ENCODE peak calls at places on chromosomes 4 and X, in ten cellular contexts. L is upper lobe of right lung, B is SK-N-SH, I is tibial artery, K is upper lobe of left lung, C is testis, S is breast epithelium, M is left lung, R is right lobe of liver, A is endodermal cell. E is an unnamed sample. For H3K9me3, the result is how much of the 10 kb centered on the place peaks cover.

GRCh38 chr4:15410750-15411149 is 17.1 kb upstream of the C1QTNF7 start:
- DNase-seq in L (no peak), B (peak), I (no peak), K (no peak), C (no peak), S (no peak), M (no peak), R (no peak), A (no peak), E (peak)

GRCh38 chr4:169410839-169411770 is 140.3 kb upstream of the SH3RF1 start:
- DNase-seq in L (no peak), B (peak), I (no peak), K (no peak), C (no peak), S (peak), M (no peak), R (no peak), A (peak), E (peak)

GRCh38 chr4:125315571-125316390 is 1.0 kb downstream of the FAT4 start:
- DNase-seq in L (peak), B (peak), I (peak), K (peak), C (peak), S (no peak), M (peak), R (peak), A (peak), E (no peak)

GRCh38 chrX:134975516-134975915 is 15.3 kb upstream of the SMIM10 start:
- DNase-seq in L (no peak), B (no peak), I (no peak), K (no peak), C (no peak), S (no peak), M (no peak), R (no peak), A (no peak), E (no peak)

GRCh38 chr4:76011700-76012387 is 4.5 kb upstream of the CXCL9 start:
- DNase-seq in L (no peak), B (peak), I (no peak), K (peak), C (peak), S (no peak), M (no peak), R (no peak), A (peak), E (no peak)

GRCh38 chrX:11929476-11929875 is 171.4 kb downstream of the MSL3 start:
- DNase-seq in L (no peak), B (no peak), I (no peak), K (no peak), C (no peak), S (no peak), M (no peak), R (no peak), A (no peak), E (no peak)

GRCh38 chrX:127305013-127305412 is 485.5 kb downstream of the PRR32 start:
- DNase-seq in L (no peak), B (no peak), I (no peak), K (no peak), C (no peak), S (no peak), M (no peak), R (no peak), A (no peak), E (no peak)

GRCh38 chrX:106168107-106168506 is at the start of gene PWWP3B:
- DNase-seq in L (peak), B (no peak), I (no peak), K (no peak), C (peak), S (no peak), M (peak), R (peak), A (peak), E (no peak)

GRCh38 chr4:114941522-114941921 is 171.9 kb downstream of the NDST4 start:
- DNase-seq in L (no peak), B (no peak), I (no peak), K (no peak), C (no peak), S (no peak), M (no peak), R (no peak), A (no peak), E (no peak)

GRCh38 chrX:105837227-105837626 is 14.9 kb downstream of the NRK start:
- DNase-seq in L (no peak), B (no peak), I (peak), K (no peak), C (peak), S (peak), M (no peak), R (no peak), A (no peak), E (no peak)

GRCh38 chr4:186885289-186885688 is 161.6 kb upstream of the FAT1 start:
- DNase-seq in L (no peak), B (no peak), I (no peak), K (no peak), C (no peak), S (no peak), M (no peak), R (no peak), A (no peak), E (no peak)

GRCh38 chr4:37615720-37616063 is 70.5 kb downstream of the RELL1 start:
- DNase-seq in L (no peak), B (no peak), I (no peak), K (no peak), C (no peak), S (no peak), M (no peak), R (no peak), A (no peak), E (no peak)

GRCh38 chrX:49204709-49205108 is 4.7 kb upstream of the SYP start:
- DNase-seq in L (no peak), B (no peak), I (no peak), K (no peak), C (no peak), S (no peak), M (no peak), R (no peak), A (no peak), E (no peak)

GRCh38 chr4:26173619-26174018 is 147.2 kb upstream of the RBPJ start:
- DNase-seq in L (no peak), B (no peak), I (no peak), K (no peak), C (no peak), S (no peak), M (no peak), R (no peak), A (no peak), E (no peak)

GRCh38 chr4:1316537-1317168 is 27.0 kb downstream of the MAEA start:
- DNase-seq in L (no peak), B (no peak), I (no peak), K (peak), C (no peak), S (no peak), M (peak), R (no peak), A (no peak), E (no peak)

GRCh38 chr4:3340703-3341088 is 47.9 kb downstream of the RGS12 start:
- DNase-seq in L (peak), B (no peak), I (no peak), K (peak), C (no peak), S (peak), M (peak), R (peak), A (no peak), E (no peak)

GRCh38 chrX:68588653-68589371 is 58.7 kb upstream of the STARD8 start:
- DNase-seq in L (no peak), B (no peak), I (no peak), K (no peak), C (no peak), S (no peak), M (no peak), R (no peak), A (no peak), E (no peak)

GRCh38 chr4:124307143-124307542 is 405.4 kb downstream of the ANKRD50 start:
- DNase-seq in L (no peak), B (no peak), I (no peak), K (no peak), C (no peak), S (no peak), M (no peak), R (no peak), A (no peak), E (no peak)

GRCh38 chr4:6563935-6564645 is 10.9 kb upstream of the MAN2B2 start:
- DNase-seq in L (no peak), B (no peak), I (no peak), K (peak), C (no peak), S (no peak), M (no peak), R (no peak), A (no peak), E (no peak)

GRCh38 chr4:113012776-113013175 is 36.7 kb upstream of the ANK2 start:
- DNase-seq in L (no peak), B (peak), I (no peak), K (no peak), C (no peak), S (no peak), M (no peak), R (no peak), A (no peak), E (no peak)

GRCh38 chr4:3765271-3766206 is 646 bp upstream of the ADRA2C start:
- DNase-seq in L (no peak), B (peak), I (peak), K (peak), C (peak), S (no peak), M (no peak), R (peak), A (peak), E (no peak)

GRCh38 chr4:37951465-37952352 is 8.5 kb upstream of the PTTG2 start:
- DNase-seq in L (no peak), B (no peak), I (no peak), K (no peak), C (no peak), S (no peak), M (no peak), R (no peak), A (no peak), E (no peak)

GRCh38 chrX:2220829-2221567 is 279.8 kb downstream of the DHRSX start:
- DNase-seq in L (no peak), B (no peak), I (peak), K (no peak), C (no peak), S (no peak), M (no peak), R (no peak), A (no peak), E (no peak)

GRCh38 chr4:159608434-159608833 is 505.6 kb downstream of the RAPGEF2 start:
- DNase-seq in L (no peak), B (no peak), I (no peak), K (no peak), C (no peak), S (no peak), M (no peak), R (no peak), A (no peak), E (no peak)

DNA sequence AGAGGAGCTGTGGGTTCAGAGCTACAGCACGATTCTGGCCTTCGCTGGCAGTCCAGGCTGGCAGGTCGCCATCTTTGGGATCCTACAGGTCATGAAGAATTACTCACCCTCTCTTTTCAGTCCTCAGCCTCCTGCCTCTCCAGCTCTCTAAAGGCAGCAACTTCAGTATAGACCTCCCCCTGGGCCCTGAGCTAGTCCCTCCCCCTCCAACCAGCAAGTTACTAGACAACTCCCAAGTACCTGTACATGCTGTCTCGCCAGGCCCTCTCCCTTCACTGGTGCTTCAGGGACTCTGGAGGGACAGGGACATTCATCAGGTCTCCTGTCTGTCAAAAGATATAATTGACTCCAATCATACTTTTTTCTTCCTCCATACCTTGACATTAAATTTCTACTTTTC is at the start of gene GPR119:
- DNase-seq in L (no peak), B (no peak), I (no peak), K (no peak), C (no peak), S (no peak), M (no peak), R (peak), A (no peak), E (no peak)
- H3K4me3 ChIP-seq in L (no peak), B (no peak), I (no peak), K (no peak), C (no peak), S (no peak), M (no peak), R (no peak), A (no peak), E (no peak)

DNA sequence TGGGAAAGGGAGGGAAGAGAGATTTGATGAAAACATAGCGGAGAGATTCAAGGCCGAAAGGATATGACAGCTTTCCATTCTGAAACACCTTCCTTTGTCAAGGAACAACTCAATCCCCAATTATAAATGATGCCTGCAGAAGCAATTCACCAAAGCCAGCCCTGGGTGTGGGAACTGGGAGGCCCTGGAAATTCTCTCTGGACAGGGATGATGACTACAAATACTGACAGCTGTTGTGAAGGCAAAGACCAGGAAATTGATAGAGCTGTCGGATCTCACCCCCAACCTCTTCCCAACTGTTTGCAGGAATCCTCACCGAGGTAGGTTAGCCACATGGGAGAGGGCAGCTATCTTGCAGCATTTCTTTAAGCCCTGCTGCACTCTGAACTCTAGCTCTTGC is 54.3 kb downstream of the CCDC149 start:
- DNase-seq in L (no peak), B (no peak), I (no peak), K (no peak), C (no peak), S (no peak), M (no peak), R (no peak), A (no peak), E (no peak)
- H3K27ac ChIP-seq in L (no peak), B (peak), I (peak), K (peak), C (no peak), S (no peak), M (no peak), R (no peak), A (no peak), E (no peak)

GRCh38 chr4:107891299-107891698 is 40.0 kb upstream of the CYP2U1 start:
- DNase-seq in L (no peak), B (no peak), I (no peak), K (no peak), C (no peak), S (no peak), M (no peak), R (no peak), A (no peak), E (no peak)
- H3K9me3 ChIP-seq in L (under half), B (under half), I (under half), K (under half), C (under half), S (under half), M (under half), R (under half), A (half or more), E (under half)

DNA sequence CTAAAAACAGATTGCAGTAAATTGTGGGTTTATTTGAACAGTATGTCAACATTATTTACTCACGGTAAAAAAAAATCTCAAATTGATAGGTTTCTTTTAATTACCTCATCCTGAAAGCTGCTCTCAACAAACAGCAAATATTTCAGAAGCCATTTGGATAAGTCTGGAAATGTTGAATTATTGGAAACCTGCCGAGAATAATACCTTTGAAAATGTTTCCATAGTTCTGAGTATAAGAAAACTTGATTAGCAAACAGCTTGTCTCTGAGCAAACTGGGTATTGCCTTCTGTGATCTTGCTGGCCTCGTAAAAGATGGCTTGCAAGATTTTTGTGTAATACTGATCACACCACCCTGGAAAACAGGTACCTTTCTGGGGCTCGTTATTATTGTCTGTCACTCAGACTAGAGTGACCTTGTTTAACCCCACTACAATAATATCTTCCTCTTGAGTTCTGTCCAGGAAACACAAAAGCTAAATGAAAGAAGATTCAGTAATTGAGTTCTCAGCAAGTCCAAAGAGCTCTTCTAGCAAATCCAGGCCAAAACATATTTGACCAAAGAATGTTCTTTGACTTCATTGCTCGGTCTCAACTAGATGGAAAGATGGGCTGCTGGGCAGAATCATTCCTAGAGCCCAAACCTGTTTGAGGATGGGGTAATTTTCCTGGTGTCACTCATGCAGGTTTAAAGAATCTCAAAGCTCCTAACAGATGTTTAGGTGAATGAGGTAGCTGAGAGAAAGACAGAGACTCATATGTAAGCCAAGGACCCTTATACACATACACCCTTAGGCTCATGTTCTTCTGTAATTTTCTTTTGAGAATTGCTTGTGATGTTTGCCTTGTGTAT is 255.6 kb upstream of the JADE1 start:
- DNase-seq in L (no peak), B (peak), I (no peak), K (no peak), C (no peak), S (no peak), M (no peak), R (no peak), A (no peak), E (no peak)
- H3K4me3 ChIP-seq in L (peak), B (peak), I (peak), K (peak), C (peak), S (peak), M (peak), R (peak), A (no peak), E (peak)

DNA sequence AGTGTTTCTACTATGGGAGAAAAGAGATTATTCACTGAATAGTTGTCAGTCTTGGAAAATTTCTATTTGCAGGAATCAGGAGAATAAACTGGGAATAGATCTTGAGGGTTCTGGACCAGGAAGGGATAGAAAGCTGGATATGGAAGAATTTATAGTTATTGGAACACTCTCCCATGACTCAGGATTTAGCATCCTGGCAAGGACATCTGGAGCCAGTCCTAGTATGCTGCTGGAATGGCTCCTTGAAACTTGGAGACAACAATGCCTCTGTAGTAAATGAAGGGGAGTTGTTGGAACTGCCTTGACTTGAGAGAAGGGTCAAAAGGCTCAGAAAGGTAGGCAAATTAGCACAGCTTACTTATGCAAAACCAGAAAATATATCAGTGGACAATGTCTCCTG is 23.5 kb upstream of the THOC2 start:
- DNase-seq in L (no peak), B (no peak), I (no peak), K (no peak), C (peak), S (no peak), M (no peak), R (no peak), A (no peak), E (no peak)
- H3K27ac ChIP-seq in L (no peak), B (no peak), I (peak), K (no peak), C (no peak), S (peak), M (no peak), R (no peak), A (no peak), E (no peak)

DNA sequence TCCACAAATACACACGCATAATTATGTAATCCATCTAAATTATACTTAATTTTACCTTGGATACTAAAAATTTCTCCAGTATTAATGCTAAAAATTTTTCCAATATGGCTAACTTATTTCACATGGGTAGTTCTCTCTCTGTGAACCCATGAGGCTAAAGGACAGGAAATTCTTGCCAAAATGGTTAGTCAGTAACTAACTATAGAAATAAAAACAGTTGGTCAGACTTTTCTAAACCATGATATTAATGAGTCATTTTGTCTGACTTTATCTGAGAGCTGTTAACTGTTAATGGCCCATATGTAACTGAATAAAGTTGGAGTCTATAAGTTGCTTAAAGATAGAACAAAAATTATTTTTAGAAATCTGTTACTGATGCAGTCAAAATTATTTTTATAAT is 549.4 kb downstream of the TLL1 start:
- DNase-seq in L (no peak), B (no peak), I (no peak), K (no peak), C (no peak), S (no peak), M (no peak), R (no peak), A (no peak), E (no peak)
- H3K9me3 ChIP-seq in L (under half), B (under half), I (under half), K (under half), C (under half), S (under half), M (under half), R (under half), A (under half), E (under half)

GRCh38 chr4:160848489-160848888 is 1315.3 kb downstream of the FSTL5 start:
- DNase-seq in L (no peak), B (no peak), I (no peak), K (no peak), C (no peak), S (no peak), M (no peak), R (no peak), A (no peak), E (no peak)

DNA sequence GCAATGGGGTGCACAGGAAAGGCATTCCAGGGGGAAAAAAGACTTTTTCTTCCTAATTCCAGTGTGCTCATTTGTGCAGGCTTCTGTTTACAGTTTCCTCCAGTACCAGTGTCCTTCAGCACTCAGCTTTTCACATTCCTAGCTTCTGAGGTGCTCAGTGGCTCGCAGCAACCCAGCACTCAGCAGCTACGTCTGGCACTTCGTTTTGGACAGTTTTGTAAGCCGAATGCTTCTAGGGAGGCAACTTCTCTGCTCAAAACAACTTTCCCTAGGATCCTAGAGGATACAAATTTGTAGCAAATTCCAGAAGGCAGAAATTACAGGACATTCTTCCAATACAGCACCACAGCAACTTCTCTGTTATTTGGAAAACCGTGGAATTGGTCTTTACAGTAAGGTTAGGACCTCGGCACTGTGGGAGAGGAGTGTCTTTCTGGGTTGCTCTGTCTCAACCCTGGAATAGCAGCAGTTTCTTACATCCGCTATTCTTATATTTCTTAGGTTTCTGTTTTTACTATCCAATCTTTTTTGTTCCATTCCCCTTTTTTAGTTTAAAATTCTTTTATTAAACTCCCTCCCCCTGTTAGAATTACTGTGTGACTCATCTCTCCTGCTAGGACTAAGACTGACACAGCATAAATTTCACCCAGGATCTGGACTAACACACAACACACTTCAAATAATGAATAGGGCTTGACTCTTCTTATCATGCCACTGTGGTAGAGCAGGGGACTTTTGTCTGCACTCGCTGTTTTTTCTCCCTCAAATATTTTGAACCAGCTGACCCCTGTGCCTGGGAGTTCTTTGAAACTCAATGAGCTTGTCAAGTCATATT is 1314.7 kb downstream of the FSTL5 start:
- DNase-seq in L (no peak), B (no peak), I (no peak), K (no peak), C (no peak), S (no peak), M (no peak), R (no peak), A (peak), E (no peak)
- H3K4me3 ChIP-seq in L (no peak), B (no peak), I (no peak), K (no peak), C (no peak), S (no peak), M (no peak), R (no peak), A (no peak), E (no peak)

E was measured in CD4-positive, alpha-beta memory T cell.